ENCODE peak calls at places on chromosomes 13 and 19, in ten cellular contexts. Z is adrenal gland; T is CD8-positive, alpha-beta T cell; E is sigmoid colon; D is fibroblast of lung; M is neural progenitor cell; K is stomach; C is Caco-2; S is lung; F is A673. U is an unnamed sample. For H3K4me1, the result is how much of the 10 kb centered on the place peaks cover.

GRCh38 chr13:41075034-41075433 is 13.7 kb downstream of the WBP4 start:
- DNase-seq in Z (peak), T (no peak), E (no peak), D (peak), M (peak), K (no peak), C (peak), S (no peak), F (peak), U (peak)

GRCh38 chr13:29195459-29195858 is 375.3 kb downstream of the MTUS2 start:
- DNase-seq in Z (no peak), T (no peak), E (no peak), D (no peak), M (no peak), K (no peak), C (no peak), S (no peak), F (no peak), U (no peak)

GRCh38 chr13:86918682-86919081 is 752.5 kb upstream of the SLITRK5 start:
- DNase-seq in Z (no peak), T (no peak), E (no peak), D (no peak), M (no peak), K (no peak), C (no peak), S (no peak), F (no peak), U (no peak)

GRCh38 chr19:47742636-47743035 is 2.7 kb upstream of the NOP53 start:
- DNase-seq in Z (no peak), T (no peak), E (no peak), D (no peak), M (peak), K (no peak), C (no peak), S (no peak), F (no peak), U (no peak)

GRCh38 chr13:101121608-101122007 is 294.7 kb downstream of the NALCN start:
- DNase-seq in Z (no peak), T (no peak), E (no peak), D (no peak), M (peak), K (no peak), C (no peak), S (no peak), F (no peak), U (no peak)

GRCh38 chr13:57633141-57633949 is 1.8 kb downstream of the PCDH17 start:
- DNase-seq in Z (peak), T (no peak), E (peak), D (peak), M (peak), K (peak), C (no peak), S (peak), F (no peak), U (no peak)

GRCh38 chr13:105908581-105908980 is 626.9 kb downstream of the EFNB2 start:
- DNase-seq in Z (no peak), T (no peak), E (no peak), D (no peak), M (no peak), K (no peak), C (no peak), S (no peak), F (no peak), U (no peak)

GRCh38 chr13:95704510-95704909 is 27.6 kb downstream of the DNAJC3 start:
- DNase-seq in Z (no peak), T (no peak), E (no peak), D (peak), M (no peak), K (no peak), C (peak), S (no peak), F (peak), U (peak)

GRCh38 chr13:104757712-104758111 is 1691.5 kb upstream of the SLC10A2 start:
- DNase-seq in Z (no peak), T (no peak), E (no peak), D (no peak), M (no peak), K (no peak), C (no peak), S (no peak), F (no peak), U (no peak)

GRCh38 chr13:34897220-34897619 is 44.9 kb upstream of the NBEA start:
- DNase-seq in Z (no peak), T (no peak), E (no peak), D (no peak), M (no peak), K (no peak), C (no peak), S (no peak), F (no peak), U (no peak)

GRCh38 chr19:50300051-50300450 is 29.1 kb downstream of the KCNC3 start:
- DNase-seq in Z (no peak), T (no peak), E (no peak), D (no peak), M (no peak), K (no peak), C (no peak), S (no peak), F (no peak), U (no peak)

GRCh38 chr19:13115936-13116281 is 631 bp downstream of the TRMT1 start:
- DNase-seq in Z (no peak), T (no peak), E (no peak), D (no peak), M (peak), K (no peak), C (no peak), S (no peak), F (no peak), U (no peak)

GRCh38 chr13:51739403-51740112 is 64.4 kb downstream of the DHRS12 start:
- DNase-seq in Z (no peak), T (no peak), E (peak), D (no peak), M (no peak), K (no peak), C (no peak), S (no peak), F (no peak), U (no peak)

GRCh38 chr13:59755647-59756290 is 408.0 kb downstream of the DIAPH3 start:
- DNase-seq in Z (no peak), T (no peak), E (no peak), D (no peak), M (no peak), K (no peak), C (no peak), S (no peak), F (peak), U (no peak)

GRCh38 chr13:98484289-98485219 is 92.4 kb downstream of the STK24 start:
- DNase-seq in Z (peak), T (peak), E (peak), D (peak), M (peak), K (peak), C (peak), S (peak), F (peak), U (no peak)

GRCh38 chr13:98487016-98487415 is 89.9 kb downstream of the STK24 start:
- DNase-seq in Z (no peak), T (no peak), E (no peak), D (peak), M (no peak), K (no peak), C (no peak), S (no peak), F (no peak), U (no peak)

GRCh38 chr13:98487522-98487921 is 89.4 kb downstream of the STK24 start:
- DNase-seq in Z (no peak), T (no peak), E (no peak), D (no peak), M (no peak), K (no peak), C (no peak), S (no peak), F (no peak), U (no peak)

GRCh38 chr13:98485561-98485960 is 91.3 kb downstream of the STK24 start:
- DNase-seq in Z (no peak), T (no peak), E (no peak), D (no peak), M (no peak), K (no peak), C (no peak), S (no peak), F (no peak), U (no peak)

DNA sequence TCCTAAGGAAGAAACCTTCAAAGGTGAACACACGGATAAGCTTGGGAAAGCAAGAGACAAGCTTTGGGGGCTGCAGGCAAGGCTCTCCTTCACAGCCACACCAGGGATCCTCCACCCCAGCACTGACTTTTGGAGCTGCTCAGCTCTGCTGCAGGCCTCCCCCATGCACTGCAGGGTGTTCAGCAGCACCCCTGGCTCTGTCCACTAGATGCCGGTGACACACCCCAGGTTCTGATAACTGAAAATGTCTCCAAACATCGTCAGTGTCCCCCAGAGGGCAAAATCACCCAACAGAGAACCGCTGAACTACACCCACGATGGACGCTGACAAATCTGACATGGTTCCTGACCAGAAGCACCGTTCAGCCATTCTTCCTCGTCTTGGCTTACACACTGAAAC is 90.5 kb downstream of the STK24 start:
- DNase-seq in Z (no peak), T (no peak), E (no peak), D (no peak), M (no peak), K (no peak), C (no peak), S (no peak), F (no peak), U (no peak)
- H3K4me1 ChIP-seq in Z (under half), T (under half), E (under half), D (under half), M (half or more), K (half or more), C (under half), S (half or more), F (under half), U (half or more)

GRCh38 chr19:399370-399769 is 9.6 kb downstream of the C2CD4C start:
- DNase-seq in Z (peak), T (no peak), E (no peak), D (no peak), M (no peak), K (no peak), C (no peak), S (no peak), F (no peak), U (no peak)

GRCh38 chr19:403221-404036 is 5.5 kb downstream of the C2CD4C start:
- DNase-seq in Z (no peak), T (no peak), E (no peak), D (no peak), M (no peak), K (no peak), C (no peak), S (no peak), F (no peak), U (no peak)

GRCh38 chr19:402786-403185 is 6.2 kb downstream of the C2CD4C start:
- DNase-seq in Z (no peak), T (no peak), E (no peak), D (no peak), M (no peak), K (no peak), C (no peak), S (no peak), F (no peak), U (no peak)

GRCh38 chr19:400976-401835 is 7.7 kb downstream of the C2CD4C start:
- DNase-seq in Z (peak), T (no peak), E (no peak), D (no peak), M (no peak), K (no peak), C (no peak), S (no peak), F (no peak), U (no peak)

GRCh38 chr19:401836-402535 is 7.0 kb downstream of the C2CD4C start:
- DNase-seq in Z (peak), T (no peak), E (no peak), D (no peak), M (no peak), K (no peak), C (no peak), S (no peak), F (peak), U (no peak)
- H3K4me3 ChIP-seq in Z (no peak), T (no peak), E (peak), D (no peak), M (no peak), K (no peak), C (no peak), S (no peak), F (peak), U (peak)

GRCh38 chr19:843180-843835 is 2.5 kb downstream of the PRTN3 start:
- DNase-seq in Z (no peak), T (no peak), E (no peak), D (no peak), M (peak), K (peak), C (peak), S (no peak), F (no peak), U (no peak)
- TF ChIP-seq CTCF in Z (no peak), T (no peak), E (no peak), D (no peak), M (peak), K (no peak), C (peak), S (no peak), F (no peak), U (peak)

GRCh38 chr19:2087621-2088100 is 8.5 kb downstream of the MOB3A start:
- DNase-seq in Z (no peak), T (no peak), E (no peak), D (no peak), M (no peak), K (no peak), C (no peak), S (no peak), F (no peak), U (no peak)
- H3K4me1 ChIP-seq in Z (half or more), T (half or more), E (under half), D (under half), M (under half), K (half or more), C (under half), S (under half), F (under half), U (under half)

DNA sequence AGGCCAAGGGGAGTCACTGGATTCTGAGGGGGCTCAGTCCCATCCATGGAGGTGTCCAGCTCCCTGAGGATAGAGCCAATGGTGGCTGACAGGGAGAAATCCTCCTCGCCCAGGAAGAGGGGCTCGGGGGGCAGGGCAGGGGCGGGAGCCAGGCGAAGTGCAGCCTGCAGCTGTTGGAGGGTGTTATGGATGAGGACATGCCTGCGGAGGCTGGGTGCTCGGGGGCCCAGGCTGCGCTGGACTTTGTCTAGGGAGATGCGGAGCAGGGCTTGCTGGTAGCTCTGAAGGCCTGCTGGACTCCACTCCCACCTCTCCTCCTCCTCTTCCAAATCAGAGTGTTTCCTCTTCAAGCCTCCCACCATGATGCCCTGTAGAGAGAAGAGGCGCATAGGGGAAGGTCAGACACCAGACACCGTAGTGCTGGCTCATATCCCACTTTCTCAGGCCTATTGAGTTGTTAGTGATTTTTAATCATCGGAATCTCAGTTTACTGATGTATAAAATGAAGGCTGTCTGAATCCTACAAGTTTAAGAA is 2.3 kb downstream of the SERTAD3 start:
- DNase-seq in Z (no peak), T (no peak), E (no peak), D (no peak), M (no peak), K (no peak), C (no peak), S (no peak), F (no peak), U (no peak)
- H3K4me3 ChIP-seq in Z (peak), T (no peak), E (peak), D (no peak), M (peak), K (no peak), C (no peak), S (no peak), F (peak), U (no peak)